ENCODE peak calls at places on chromosomes 7 and 10, in eight cellular contexts. Y, N, C, A, Z, B, S and U are unnamed samples.

GRCh38 chr7:26183545-26184282 is 16.8 kb downstream of the HNRNPA2B1 start:
- DNase-seq in Y (no peak), N (no peak), C (peak), A (no peak), Z (no peak), B (no peak), S (no peak), U (no peak)

GRCh38 chr10:27445070-27445469 is 59.0 kb upstream of the RAB18 start:
- DNase-seq in Y (no peak), N (no peak), C (no peak), A (no peak), Z (no peak), B (no peak), S (no peak), U (no peak)

GRCh38 chr7:96400518-96400917 is 78.6 kb upstream of the SLC25A13 start:
- DNase-seq in Y (no peak), N (no peak), C (no peak), A (no peak), Z (no peak), B (no peak), S (no peak), U (no peak)

GRCh38 chr7:106610996-106611886 is 49.7 kb downstream of the CCDC71L start:
- DNase-seq in Y (no peak), N (peak), C (peak), A (no peak), Z (no peak), B (no peak), S (no peak), U (no peak)

GRCh38 chr10:14024349-14025202 is 306.1 kb downstream of the FRMD4A start:
- DNase-seq in Y (no peak), N (no peak), C (no peak), A (no peak), Z (peak), B (no peak), S (no peak), U (no peak)

GRCh38 chr7:145036592-145037386 is 200.9 kb upstream of the TPK1 start:
- DNase-seq in Y (no peak), N (peak), C (peak), A (no peak), Z (no peak), B (no peak), S (no peak), U (peak)

GRCh38 chr10:343231-344215 is 208.3 kb downstream of the ZMYND11 start:
- DNase-seq in Y (no peak), N (peak), C (no peak), A (no peak), Z (no peak), B (no peak), S (no peak), U (no peak)

GRCh38 chr7:128891110-128891941 is 19.2 kb downstream of the KCP start:
- DNase-seq in Y (no peak), N (peak), C (peak), A (no peak), Z (no peak), B (no peak), S (no peak), U (no peak)

GRCh38 chr10:11178606-11179221 is 161.0 kb downstream of the CELF2 start:
- DNase-seq in Y (peak), N (peak), C (no peak), A (no peak), Z (peak), B (peak), S (no peak), U (no peak)

GRCh38 chr10:24360286-24361127 is 151.6 kb downstream of the KIAA1217 start:
- DNase-seq in Y (peak), N (peak), C (peak), A (peak), Z (no peak), B (peak), S (peak), U (peak)

GRCh38 chr10:50431791-50432190 is 180.5 kb upstream of the ASAH2 start:
- DNase-seq in Y (no peak), N (no peak), C (no peak), A (no peak), Z (no peak), B (no peak), S (no peak), U (no peak)

GRCh38 chr7:79176859-79177477 is 276.5 kb downstream of the MAGI2 start:
- DNase-seq in Y (no peak), N (peak), C (peak), A (no peak), Z (no peak), B (peak), S (no peak), U (peak)

GRCh38 chr7:128422856-128423255 is 13.1 kb upstream of the IMPDH1 start:
- DNase-seq in Y (no peak), N (no peak), C (no peak), A (no peak), Z (no peak), B (no peak), S (no peak), U (no peak)

GRCh38 chr10:52318822-52319464 is 4.9 kb downstream of the DKK1 start:
- DNase-seq in Y (no peak), N (no peak), C (no peak), A (no peak), Z (no peak), B (peak), S (no peak), U (no peak)

GRCh38 chr7:84482476-84482875 is 287.9 kb upstream of the SEMA3A start:
- DNase-seq in Y (no peak), N (no peak), C (no peak), A (no peak), Z (no peak), B (no peak), S (no peak), U (no peak)

GRCh38 chr7:128381161-128381821 is 19.8 kb upstream of the PRRT4 start:
- DNase-seq in Y (no peak), N (peak), C (no peak), A (no peak), Z (no peak), B (no peak), S (no peak), U (no peak)

GRCh38 chr7:11726251-11727155 is 105.5 kb downstream of the THSD7A start:
- DNase-seq in Y (no peak), N (no peak), C (no peak), A (no peak), Z (no peak), B (peak), S (no peak), U (peak)

GRCh38 chr10:126264089-126265018 is 123.9 kb downstream of the ADAM12 start:
- DNase-seq in Y (no peak), N (no peak), C (no peak), A (no peak), Z (no peak), B (no peak), S (no peak), U (no peak)

GRCh38 chr7:157682946-157683239 is 346.1 kb downstream of the DNAJB6 start:
- DNase-seq in Y (no peak), N (no peak), C (no peak), A (no peak), Z (no peak), B (no peak), S (no peak), U (no peak)

GRCh38 chr7:35714862-35715261 is 19.9 kb upstream of the HERPUD2 start:
- DNase-seq in Y (no peak), N (no peak), C (no peak), A (no peak), Z (peak), B (no peak), S (no peak), U (no peak)

GRCh38 chr7:30914611-30915601 is 3.3 kb downstream of the AQP1 start:
- DNase-seq in Y (no peak), N (no peak), C (no peak), A (peak), Z (no peak), B (peak), S (peak), U (no peak)

GRCh38 chr7:107948645-107949442 is 54.1 kb downstream of the LAMB1 start:
- DNase-seq in Y (no peak), N (no peak), C (no peak), A (peak), Z (no peak), B (peak), S (peak), U (no peak)

GRCh38 chr7:106817098-106817497 is 48.0 kb upstream of the PIK3CG start:
- DNase-seq in Y (no peak), N (no peak), C (no peak), A (no peak), Z (no peak), B (no peak), S (no peak), U (no peak)

GRCh38 chr10:133366751-133367150 is 6.4 kb downstream of the ECHS1 start:
- DNase-seq in Y (no peak), N (no peak), C (no peak), A (no peak), Z (no peak), B (no peak), S (no peak), U (no peak)

GRCh38 chr7:28958235-28958945 is at the start of gene TRIL:
- DNase-seq in Y (peak), N (peak), C (no peak), A (no peak), Z (peak), B (peak), S (no peak), U (peak)